ENCODE peak calls at places on chromosome 6, in seven cellular contexts. V, F, B, A, C, Q and W are unnamed samples.

GRCh38 chr6:52725530-52726192 is 37.6 kb downstream of the GSTA2 start:
- DNase-seq in F (no peak), Q (no peak), B (no peak), C (no peak), V (peak), A (no peak), W (no peak)

GRCh38 chr6:36545767-36546663 is 1.3 kb downstream of the STK38 start:
- DNase-seq in F (no peak), A (no peak), V (no peak), C (no peak), B (peak), Q (no peak), W (peak)

GRCh38 chr6:116881236-116881635 is 4.2 kb downstream of the RFX6 start:
- DNase-seq in A (no peak), V (no peak), B (no peak), C (no peak), F (no peak), Q (no peak), W (no peak)

GRCh38 chr6:124927806-124928205 is 34.4 kb upstream of the RNF217 start:
- DNase-seq in C (no peak), B (no peak), F (no peak), Q (peak), V (peak), A (no peak), W (no peak)

GRCh38 chr6:148746363-148747144 is at the start of gene UST:
- DNase-seq in B (peak), Q (peak), C (peak), V (peak), A (peak), F (peak), W (peak)

GRCh38 chr6:90274481-90275030 is 22.1 kb downstream of the BACH2 start:
- DNase-seq in A (no peak), C (no peak), V (no peak), B (peak), F (peak), Q (no peak), W (peak)

GRCh38 chr6:53335224-53335994 is 13.3 kb downstream of the ELOVL5 start:
- DNase-seq in C (no peak), B (peak), F (peak), A (no peak), Q (no peak), V (no peak), W (peak)

GRCh38 chr6:131331873-131332759 is 196.8 kb downstream of the AKAP7 start:
- DNase-seq in Q (no peak), V (no peak), A (no peak), C (no peak), F (no peak), B (no peak), W (no peak)

GRCh38 chr6:1894954-1895353 is 285.2 kb downstream of the FOXC1 start:
- DNase-seq in A (no peak), Q (no peak), V (peak), C (no peak), B (no peak), F (no peak), W (no peak)

GRCh38 chr6:24951831-24952299 is 16.1 kb upstream of the RIPOR2 start:
- DNase-seq in B (peak), Q (no peak), C (no peak), V (no peak), A (no peak), F (peak), W (peak)

GRCh38 chr6:147691436-147691835 is 182.9 kb downstream of the SAMD5 start:
- DNase-seq in C (no peak), V (no peak), F (no peak), B (no peak), A (no peak), Q (no peak), W (no peak)

GRCh38 chr6:82178084-82178758 is 69.3 kb downstream of the IBTK start:
- DNase-seq in A (peak), Q (peak), C (no peak), B (no peak), F (no peak), V (peak), W (no peak)

GRCh38 chr6:15915508-15916178 is 213.2 kb upstream of the MYLIP start:
- DNase-seq in V (no peak), A (no peak), C (no peak), Q (no peak), B (no peak), F (no peak), W (no peak)

GRCh38 chr6:77173472-77174074 is 289.7 kb downstream of the HTR1B start:
- DNase-seq in V (no peak), C (peak), A (no peak), F (no peak), Q (no peak), B (no peak), W (no peak)

GRCh38 chr6:6317825-6318733 is 2.4 kb downstream of the F13A1 start:
- DNase-seq in Q (no peak), A (no peak), B (no peak), V (no peak), F (no peak), C (peak), W (no peak)

GRCh38 chr6:170026272-170027110 is 264.4 kb downstream of the DLL1 start:
- DNase-seq in V (no peak), C (no peak), B (no peak), F (no peak), Q (no peak), A (no peak), W (no peak)

GRCh38 chr6:118800394-118801071 is 93.4 kb upstream of the ASF1A start:
- DNase-seq in V (peak), F (peak), Q (peak), A (peak), C (peak), B (peak), W (peak)

GRCh38 chr6:70398783-70399730 is 14.3 kb upstream of the FAM135A start:
- DNase-seq in A (no peak), B (no peak), C (no peak), V (peak), F (no peak), Q (no peak), W (no peak)

GRCh38 chr6:94454231-94454630 is 1034.9 kb upstream of the EPHA7 start:
- DNase-seq in F (no peak), C (no peak), A (no peak), V (no peak), Q (no peak), B (no peak), W (no peak)

GRCh38 chr6:8131265-8131897 is 29.0 kb upstream of the EEF1E1 start:
- DNase-seq in C (peak), F (no peak), B (peak), V (peak), A (peak), Q (peak), W (peak)

GRCh38 chr6:87391334-87391733 is 16.4 kb upstream of the CFAP206 start:
- DNase-seq in Q (no peak), C (peak), A (peak), F (no peak), B (no peak), V (no peak), W (no peak)

GRCh38 chr6:99790679-99791078 is 184.0 kb downstream of the PRDM13 start:
- DNase-seq in C (no peak), A (no peak), F (no peak), B (no peak), Q (no peak), V (no peak), W (no peak)

GRCh38 chr6:19269341-19269898 is 567.8 kb upstream of the ID4 start:
- DNase-seq in B (no peak), A (no peak), V (no peak), C (no peak), Q (no peak), F (no peak), W (no peak)

GRCh38 chr6:112466378-112467151 is 119.4 kb downstream of the RFPL4B start:
- DNase-seq in C (no peak), A (peak), V (peak), Q (peak), B (no peak), F (no peak), W (no peak)

GRCh38 chr6:156508923-156509322 is 268.3 kb upstream of the ARID1B start:
- DNase-seq in B (no peak), A (no peak), Q (no peak), V (no peak), C (no peak), F (no peak), W (peak)

GRCh38 chr6:16433338-16433737 is 195.0 kb downstream of the GMPR start:
- DNase-seq in Q (no peak), F (no peak), V (no peak), C (no peak), A (no peak), B (no peak), W (no peak)

GRCh38 chr6:92043782-92044181 is 1375.6 kb downstream of the EPHA7 start:
- DNase-seq in C (no peak), V (no peak), F (no peak), Q (no peak), B (no peak), A (no peak), W (no peak)

GRCh38 chr6:96613291-96613999 is 50.5 kb downstream of the FHL5 start:
- DNase-seq in V (no peak), A (no peak), F (no peak), B (no peak), Q (no peak), C (no peak), W (no peak)

GRCh38 chr6:157013649-157014365 is 236.6 kb downstream of the ARID1B start:
- DNase-seq in A (no peak), F (no peak), B (no peak), V (peak), Q (no peak), C (no peak), W (no peak)

GRCh38 chr6:43627008-43627825 is 1.8 kb downstream of the GTPBP2 start:
- DNase-seq in V (peak), C (no peak), B (no peak), A (peak), F (no peak), Q (peak), W (no peak)

GRCh38 chr6:27668442-27669275 is 195.8 kb upstream of the ZNF184 start:
- DNase-seq in Q (no peak), V (peak), B (no peak), C (peak), F (no peak), A (no peak), W (peak)

GRCh38 chr6:133632906-133633305 is 256.0 kb upstream of the TCF21 start:
- DNase-seq in C (no peak), V (no peak), A (no peak), F (no peak), Q (no peak), B (no peak), W (no peak)

GRCh38 chr6:109165392-109165964 is 70.2 kb downstream of the CEP57L1 start:
- DNase-seq in V (peak), C (no peak), B (no peak), A (peak), F (no peak), Q (peak), W (no peak)

GRCh38 chr6:18823782-18824386 is 436.7 kb downstream of the RNF144B start:
- DNase-seq in Q (no peak), B (no peak), V (peak), F (peak), C (peak), A (no peak), W (no peak)